ENCODE peak calls at places on chromosome 22, in nine cellular contexts. X is Peyer's patch; A is HepG2; Z is heart right ventricle; R is prostate gland; D is fibroblast of lung; T is naive thymus-derived CD4-positive, alpha-beta T cell; P is body of pancreas; M is A673. E is an unnamed sample.

GRCh38 chr22:46878549-46878948 is 116.1 kb downstream of the TBC1D22A start:
- DNase-seq in X (no peak), A (no peak), Z (no peak), R (no peak), D (no peak), T (no peak), P (no peak), M (no peak), E (no peak)

GRCh38 chr22:44671742-44672141 is 30.3 kb upstream of the PRR5 start:
- DNase-seq in X (no peak), A (peak), Z (no peak), R (no peak), D (peak), T (no peak), P (no peak), M (no peak), E (peak)

GRCh38 chr22:44395116-44396005 is 82.6 kb upstream of the SHISAL1 start:
- DNase-seq in X (peak), A (no peak), Z (peak), R (no peak), D (no peak), T (no peak), P (peak), M (no peak), E (no peak)

GRCh38 chr22:39132871-39133524 is 19.5 kb downstream of the CBX7 start:
- DNase-seq in X (peak), A (no peak), Z (no peak), R (no peak), D (no peak), T (no peak), P (no peak), M (no peak), E (no peak)

GRCh38 chr22:17970205-17970708 is 54.1 kb downstream of the MICAL3 start:
- DNase-seq in X (no peak), A (no peak), Z (no peak), R (no peak), D (peak), T (no peak), P (no peak), M (peak), E (no peak)

GRCh38 chr22:17047656-17048055 is 37.1 kb upstream of the IL17RA start:
- DNase-seq in X (no peak), A (no peak), Z (no peak), R (no peak), D (no peak), T (no peak), P (no peak), M (no peak), E (no peak)

GRCh38 chr22:40421082-40421350 is 50.6 kb downstream of the SGSM3 start:
- DNase-seq in X (no peak), A (no peak), Z (no peak), R (no peak), D (no peak), T (no peak), P (no peak), M (no peak), E (no peak)

GRCh38 chr22:29030618-29031235 is 30.9 kb downstream of the C22orf31 start:
- DNase-seq in X (peak), A (peak), Z (peak), R (peak), D (peak), T (no peak), P (peak), M (no peak), E (no peak)

GRCh38 chr22:44218071-44218470 is 37.3 kb downstream of the PARVG start:
- DNase-seq in X (no peak), A (no peak), Z (no peak), R (no peak), D (no peak), T (no peak), P (no peak), M (no peak), E (no peak)

GRCh38 chr22:20272700-20273099 is 4.6 kb upstream of the RTN4R start:
- DNase-seq in X (no peak), A (no peak), Z (no peak), R (no peak), D (no peak), T (no peak), P (no peak), M (no peak), E (no peak)

GRCh38 chr22:26624788-26625187 is 3.0 kb downstream of the CRYBA4 start:
- DNase-seq in X (no peak), A (no peak), Z (no peak), R (no peak), D (no peak), T (no peak), P (no peak), M (no peak), E (no peak)

GRCh38 chr22:44758354-44758969 is 6.1 kb downstream of the ARHGAP8 start:
- DNase-seq in X (no peak), A (no peak), Z (no peak), R (no peak), D (peak), T (no peak), P (no peak), M (peak), E (no peak)

GRCh38 chr22:46561435-46561905 is 24.1 kb upstream of the CELSR1 start:
- DNase-seq in X (no peak), A (peak), Z (no peak), R (no peak), D (no peak), T (no peak), P (no peak), M (peak), E (no peak)

GRCh38 chr22:21070690-21071615 is 25.2 kb downstream of the LRRC74B start:
- DNase-seq in X (peak), A (no peak), Z (no peak), R (no peak), D (no peak), T (no peak), P (no peak), M (no peak), E (no peak)

GRCh38 chr22:30212363-30212995 is 34.1 kb downstream of the LIF start:
- DNase-seq in X (peak), A (peak), Z (peak), R (peak), D (peak), T (no peak), P (peak), M (no peak), E (peak)

GRCh38 chr22:39292002-39292401 is 27.4 kb downstream of the RPL3 start:
- DNase-seq in X (peak), A (no peak), Z (no peak), R (no peak), D (no peak), T (no peak), P (peak), M (peak), E (no peak)

GRCh38 chr22:31229402-31230140 is 17.5 kb downstream of the LIMK2 start:
- DNase-seq in X (peak), A (no peak), Z (no peak), R (peak), D (peak), T (no peak), P (peak), M (peak), E (no peak)

GRCh38 chr22:46061431-46062231 is 84.7 kb upstream of the WNT7B start:
- DNase-seq in X (peak), A (peak), Z (no peak), R (no peak), D (no peak), T (no peak), P (peak), M (no peak), E (no peak)

GRCh38 chr22:24981066-24981465 is 28.6 kb downstream of the KIAA1671 start:
- DNase-seq in X (no peak), A (no peak), Z (no peak), R (no peak), D (no peak), T (no peak), P (no peak), M (no peak), E (no peak)

GRCh38 chr22:24983151-24983550 is 30.6 kb downstream of the KIAA1671 start:
- DNase-seq in X (no peak), A (no peak), Z (no peak), R (no peak), D (no peak), T (no peak), P (no peak), M (no peak), E (no peak)

GRCh38 chr22:24982301-24983056 is 30.0 kb downstream of the KIAA1671 start:
- DNase-seq in X (no peak), A (no peak), Z (no peak), R (no peak), D (no peak), T (no peak), P (no peak), M (no peak), E (no peak)

GRCh38 chr22:24984122-24984521 is 31.6 kb downstream of the KIAA1671 start:
- DNase-seq in X (no peak), A (no peak), Z (no peak), R (no peak), D (no peak), T (no peak), P (no peak), M (no peak), E (no peak)

GRCh38 chr22:24981656-24982055 is 29.1 kb downstream of the KIAA1671 start:
- DNase-seq in X (no peak), A (no peak), Z (no peak), R (no peak), D (no peak), T (no peak), P (no peak), M (no peak), E (no peak)
- H3K27ac ChIP-seq in X (peak), A (no peak), Z (no peak), R (no peak), D (no peak), T (no peak), P (no peak), M (no peak), E (peak)

GRCh38 chr22:42619261-42620063 is 4.8 kb upstream of the POLDIP3 start:
- DNase-seq in X (peak), A (no peak), Z (no peak), R (no peak), D (no peak), T (no peak), P (no peak), M (no peak), E (no peak)
- H3K27ac ChIP-seq in X (no peak), A (no peak), Z (no peak), R (peak), D (no peak), T (no peak), P (no peak), M (no peak), E (no peak)

DNA sequence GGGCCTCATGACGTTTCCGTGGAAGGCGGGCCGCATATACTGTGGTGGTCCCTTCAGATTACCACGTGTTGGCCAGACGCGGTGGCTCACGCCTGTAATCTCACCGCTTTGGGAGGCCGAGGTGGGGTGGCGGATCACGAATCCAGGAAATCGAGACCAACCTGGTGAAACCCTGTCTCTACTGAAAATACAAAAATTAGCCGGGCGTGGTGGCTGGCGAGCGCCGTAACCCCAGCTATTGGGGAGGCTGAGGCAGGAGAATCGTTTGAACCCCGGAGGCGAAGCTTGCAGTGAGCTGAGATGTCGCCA is 853 bp upstream of the DENND6B start:
- DNase-seq in X (no peak), A (no peak), Z (no peak), R (no peak), D (no peak), T (no peak), P (no peak), M (no peak), E (no peak)
- H3K27ac ChIP-seq in X (peak), A (peak), Z (peak), R (peak), D (peak), T (peak), P (peak), M (peak), E (peak)

GRCh38 chr22:37918580-37919274 is 12.6 kb downstream of the MICALL1 start:
- DNase-seq in X (no peak), A (no peak), Z (no peak), R (no peak), D (no peak), T (no peak), P (no peak), M (no peak), E (no peak)
- H3K27ac ChIP-seq in X (no peak), A (no peak), Z (no peak), R (no peak), D (no peak), T (no peak), P (no peak), M (no peak), E (no peak)

GRCh38 chr22:37744589-37744988 is 47.7 kb downstream of the TRIOBP start:
- DNase-seq in X (no peak), A (no peak), Z (no peak), R (no peak), D (no peak), T (no peak), P (no peak), M (no peak), E (no peak)

GRCh38 chr22:37745548-37746365 is 48.9 kb downstream of the TRIOBP start:
- DNase-seq in X (peak), A (peak), Z (peak), R (peak), D (peak), T (peak), P (peak), M (peak), E (no peak)

GRCh38 chr22:37747090-37747714 is 50.4 kb downstream of the TRIOBP start:
- DNase-seq in X (no peak), A (no peak), Z (no peak), R (no peak), D (peak), T (no peak), P (peak), M (no peak), E (no peak)

GRCh38 chr22:37747715-37748100 is 50.9 kb downstream of the TRIOBP start:
- DNase-seq in X (no peak), A (no peak), Z (no peak), R (no peak), D (no peak), T (no peak), P (no peak), M (no peak), E (no peak)

DNA sequence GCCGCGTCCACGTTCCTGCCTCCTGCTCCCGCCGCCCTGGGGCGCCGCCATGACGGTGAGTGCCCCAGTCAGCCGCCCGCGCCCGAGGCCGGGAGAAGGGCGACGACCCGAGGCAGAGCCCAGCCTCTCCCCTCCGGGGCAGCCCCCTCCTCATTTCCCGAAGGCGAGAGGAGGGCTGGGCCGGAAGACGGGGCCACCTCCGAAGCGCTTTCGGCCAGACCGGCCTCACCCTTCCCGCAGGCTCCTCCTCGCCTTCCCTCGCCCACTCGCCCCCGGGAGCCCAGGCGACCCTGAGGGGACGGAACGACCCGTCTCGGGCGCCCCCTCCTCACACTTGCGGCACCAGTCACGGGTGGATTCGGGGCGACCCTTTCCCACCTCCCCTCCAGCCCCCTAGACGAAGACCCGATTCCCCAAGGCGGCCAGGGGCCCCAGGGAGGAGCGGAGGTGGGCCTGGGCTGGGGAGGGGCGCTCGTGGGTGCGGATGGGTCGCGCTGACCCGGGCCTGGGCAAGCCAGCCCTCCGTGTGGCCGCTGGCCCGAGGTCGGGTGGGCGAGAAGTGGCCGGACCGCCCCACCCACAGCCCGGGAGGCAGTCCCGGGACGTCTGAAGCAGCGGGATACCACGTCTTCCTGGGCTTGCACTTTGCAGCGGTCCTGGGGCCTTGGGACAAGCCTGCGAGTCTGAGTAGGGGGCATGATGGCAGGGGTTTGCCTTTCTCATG is 49.7 kb downstream of the TRIOBP start:
- DNase-seq in X (no peak), A (no peak), Z (no peak), R (no peak), D (no peak), T (no peak), P (peak), M (no peak), E (no peak)
- H3K27ac ChIP-seq in X (peak), A (peak), Z (peak), R (peak), D (peak), T (peak), P (peak), M (peak), E (peak)

E was measured in epithelial cell of prostate.